ENCODE peak calls at places on chromosomes 5 and 9, in six cellular contexts. H, D, U, N, I and B are unnamed samples.

GRCh38 chr5:39314591-39314990 is 49.7 kb downstream of the C9 start:
- DNase-seq in H (no peak), D (no peak), U (no peak), N (no peak), I (no peak), B (no peak)

GRCh38 chr9:36789886-36790285 is 217.2 kb downstream of the MELK start:
- DNase-seq in H (no peak), D (no peak), U (no peak), N (no peak), I (no peak), B (no peak)

GRCh38 chr5:176561259-176561658 is 12.1 kb downstream of the CDHR2 start:
- DNase-seq in H (no peak), D (no peak), U (no peak), N (no peak), I (no peak), B (no peak)

GRCh38 chr5:74233571-74233970 is 407.0 kb downstream of the ENC1 start:
- DNase-seq in H (peak; percentile 56), D (peak; percentile 89), U (no peak), N (no peak), I (no peak), B (peak; percentile 75)

GRCh38 chr5:150406120-150407096 is 6.3 kb downstream of the CD74 start:
- DNase-seq in H (no peak), D (no peak), U (no peak), N (no peak), I (no peak), B (no peak)

GRCh38 chr9:136975624-136976023 is 1.7 kb upstream of the PTGDS start:
- DNase-seq in H (no peak), D (no peak), U (no peak), N (no peak), I (no peak), B (no peak)

GRCh38 chr5:173823721-173824567 is 64.2 kb upstream of the CPEB4 start:
- DNase-seq in H (peak; percentile 92), D (peak; percentile 98), U (peak; percentile 86), N (peak; percentile 69), I (no peak), B (peak; percentile 81)

GRCh38 chr5:94425396-94425795 is 193.0 kb downstream of the KIAA0825 start:
- DNase-seq in H (no peak), D (no peak), U (no peak), N (no peak), I (no peak), B (no peak)

GRCh38 chr5:116947691-116948528 is 373.3 kb upstream of the SEMA6A start:
- DNase-seq in H (peak; percentile 10), D (no peak), U (peak; percentile 41), N (peak; percentile 11), I (peak; percentile 19), B (peak; percentile 14)

GRCh38 chr9:137402752-137403151 is 20.2 kb downstream of the EXD3 start:
- DNase-seq in H (no peak), D (no peak), U (no peak), N (no peak), I (no peak), B (no peak)

GRCh38 chr9:131714161-131714646 is 25.7 kb downstream of the RAPGEF1 start:
- DNase-seq in H (peak; percentile 77), D (no peak), U (peak; percentile 98), N (no peak), I (peak; percentile 45), B (peak; percentile 92)

GRCh38 chr5:167699434-167699833 is 592.0 kb upstream of the WWC1 start:
- DNase-seq in H (peak; percentile 100), D (peak; percentile 100), U (peak; percentile 96), N (peak; percentile 69), I (no peak), B (peak; percentile 98)

GRCh38 chr5:151123897-151124751 is 33.5 kb downstream of the ANXA6 start:
- DNase-seq in H (no peak), D (peak; percentile 51), U (no peak), N (peak; percentile 20), I (no peak), B (peak; percentile 46)

GRCh38 chr9:84711936-84712335 is 42.4 kb downstream of the NTRK2 start:
- DNase-seq in H (peak; percentile 70), D (peak; percentile 70), U (peak; percentile 79), N (no peak), I (peak; percentile 61), B (peak; percentile 14)

GRCh38 chr9:82865524-82865923 is 197.4 kb downstream of the RASEF start:
- DNase-seq in H (no peak), D (no peak), U (no peak), N (no peak), I (no peak), B (no peak)

GRCh38 chr9:105539452-105539851 is 18.5 kb upstream of the FKTN start:
- DNase-seq in H (no peak), D (no peak), U (no peak), N (no peak), I (no peak), B (peak; percentile 25)

GRCh38 chr5:10621837-10622236 is 58.0 kb downstream of the ANKRD33B start:
- DNase-seq in H (no peak), D (no peak), U (no peak), N (no peak), I (no peak), B (no peak)

GRCh38 chr5:143173139-143173889 is 230.2 kb downstream of the NR3C1 start:
- DNase-seq in H (no peak), D (no peak), U (no peak), N (no peak), I (no peak), B (no peak)

GRCh38 chr5:147782053-147783028 is at the start of gene JAKMIP2:
- DNase-seq in H (peak; percentile 23), D (no peak), U (peak; percentile 39), N (no peak), I (peak; percentile 68), B (peak; percentile 60)

DNA sequence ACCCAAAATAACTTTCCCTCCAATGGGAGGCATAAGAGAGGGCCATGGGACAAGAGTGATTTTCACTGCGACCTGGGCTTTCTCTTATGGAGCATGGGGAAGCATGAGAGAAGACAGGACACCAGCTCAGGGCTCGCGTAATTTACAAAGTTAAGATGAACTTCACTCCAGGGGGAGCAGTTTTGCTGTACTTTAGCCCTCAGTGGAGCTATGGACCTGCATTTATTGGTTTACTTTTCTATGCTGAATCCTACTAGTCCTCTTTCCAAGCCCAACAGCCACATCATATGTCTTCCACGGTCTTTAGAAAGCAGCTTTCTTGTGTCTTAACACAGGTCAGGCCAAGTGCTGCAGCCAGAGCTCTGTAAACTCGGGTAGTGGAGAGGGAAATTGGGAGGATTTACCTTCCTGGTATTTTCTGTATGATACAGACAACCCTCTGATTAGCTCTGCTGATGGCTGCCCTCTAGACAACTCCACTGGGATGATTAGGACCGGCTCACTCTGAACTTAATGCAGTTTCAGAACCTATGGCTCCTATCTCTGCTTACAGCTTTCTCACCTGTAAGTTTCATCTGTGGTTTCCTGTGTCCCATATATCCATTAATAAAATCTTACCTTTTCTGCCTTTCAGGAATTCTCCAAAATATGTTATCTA is 581.0 kb upstream of the RORB start:
- DNase-seq in H (no peak), D (no peak), U (peak; percentile 2), N (no peak), I (no peak), B (peak; percentile 30)
- TF ChIP-seq CTCF in H (peak; percentile 34), D (no peak), U (no peak), N (no peak), I (no peak), B (peak; percentile 36)

GRCh38 chr9:127927457-127928231 is 2.9 kb downstream of the PIP5KL1 start:
- DNase-seq in H (no peak), D (no peak), U (peak; percentile 98), N (no peak), I (no peak), B (no peak)

GRCh38 chr9:127931092-127931881 is 710 bp upstream of the PIP5KL1 start:
- DNase-seq in H (no peak), D (no peak), U (peak; percentile 62), N (peak; percentile 77), I (no peak), B (peak; percentile 86)

GRCh38 chr9:127929044-127929979 is 1.3 kb downstream of the PIP5KL1 start:
- DNase-seq in H (no peak), D (no peak), U (no peak), N (no peak), I (no peak), B (no peak)

GRCh38 chr9:127928232-127929043 is 2.1 kb downstream of the PIP5KL1 start:
- DNase-seq in H (no peak), D (no peak), U (no peak), N (no peak), I (no peak), B (no peak)

DNA sequence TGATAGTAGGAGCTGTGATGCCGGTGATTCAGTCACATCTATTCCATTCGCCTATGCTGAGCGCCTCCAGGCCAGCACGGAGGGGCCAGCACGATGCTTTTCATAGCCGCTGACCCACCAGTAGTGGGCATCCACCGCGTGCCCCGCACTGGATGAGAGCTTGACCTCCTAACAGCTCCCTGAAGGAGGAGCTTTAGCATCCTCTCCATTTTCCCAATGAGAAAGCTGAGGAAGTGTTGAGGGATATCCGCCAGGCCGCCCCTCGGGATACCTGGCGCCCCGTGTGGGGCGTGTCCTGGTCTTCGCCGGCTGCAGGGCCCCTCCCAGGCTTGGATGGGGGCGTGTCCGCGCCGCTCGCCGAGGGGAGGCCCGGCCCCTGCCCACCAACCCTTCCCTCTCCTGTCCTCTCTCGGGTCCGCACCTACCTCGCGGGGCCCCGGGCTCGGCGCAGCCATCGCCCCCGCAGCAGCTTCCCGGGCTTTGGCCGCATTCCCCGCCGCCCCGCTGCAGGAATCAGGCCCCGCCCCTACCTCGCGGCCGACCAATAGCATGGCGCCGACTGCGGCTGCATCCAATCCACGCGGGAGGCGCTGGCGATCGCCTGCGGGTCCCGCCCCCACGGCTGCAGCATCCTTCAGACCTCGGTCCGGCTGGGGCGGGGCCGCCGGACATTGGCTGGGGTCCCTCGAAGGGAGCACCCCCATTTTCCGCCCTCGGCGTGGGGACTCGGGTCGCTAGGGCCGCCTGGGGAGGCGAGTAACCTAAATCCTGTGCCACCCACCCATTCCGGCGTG is at the start of gene PIP5KL1:
- DNase-seq in H (no peak), D (peak; percentile 68), U (peak; percentile 99), N (peak; percentile 95), I (peak; percentile 70), B (peak; percentile 80)
- TF ChIP-seq CTCF in H (peak; percentile 31), D (no peak), U (no peak), N (peak; percentile 10), I (no peak), B (peak; percentile 13)

GRCh38 chr5:133347039-133347438 is 265.3 kb downstream of the FSTL4 start:
- DNase-seq in H (no peak), D (no peak), U (no peak), N (peak; percentile 33), I (no peak), B (no peak)
- TF ChIP-seq CTCF in H (peak; percentile 12), D (no peak), U (no peak), N (no peak), I (no peak), B (no peak)

DNA sequence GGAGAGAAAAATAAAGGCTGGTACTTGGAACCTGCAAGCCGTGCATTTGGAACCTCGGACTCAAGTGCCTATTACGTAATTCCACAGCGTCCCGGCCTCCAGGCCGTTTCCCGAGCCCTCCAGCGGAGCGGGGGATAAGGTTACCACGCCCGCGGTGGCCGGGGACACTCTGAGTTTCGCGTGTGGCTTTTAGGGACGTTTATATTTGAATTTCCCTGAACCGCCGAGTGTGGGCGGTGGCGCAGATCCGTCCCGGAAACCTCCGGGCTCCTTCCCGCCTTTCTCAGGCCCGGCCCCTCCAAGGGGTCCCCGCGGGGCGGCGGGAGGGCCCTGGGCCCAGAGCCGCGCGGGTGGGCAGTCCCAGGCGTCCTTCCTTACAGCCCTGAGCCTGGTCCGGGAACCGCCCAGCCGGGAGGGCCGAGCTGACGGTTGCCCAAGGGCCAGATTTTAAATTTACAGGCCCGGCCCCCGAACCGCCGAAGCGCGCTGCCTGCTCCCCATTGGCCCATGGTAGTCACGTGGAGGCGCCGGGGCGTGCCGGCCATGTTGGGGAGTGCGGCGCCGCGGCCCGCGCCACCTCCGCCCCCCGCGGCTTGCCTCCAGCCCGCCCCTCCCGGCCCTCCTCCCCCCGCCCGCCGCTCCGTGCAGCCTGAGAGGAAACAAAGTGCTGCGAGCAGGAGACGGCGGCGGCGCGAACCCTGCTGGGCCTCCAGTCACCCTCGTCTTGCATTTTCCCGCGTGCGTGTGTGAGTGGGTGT is at the start of gene LMNB1:
- DNase-seq in H (peak; percentile 67), D (peak; percentile 88), U (peak; percentile 97), N (peak; percentile 81), I (peak; percentile 88), B (peak; percentile 94)
- TF ChIP-seq CTCF in H (no peak), D (no peak), U (no peak), N (no peak), I (peak; percentile 26), B (no peak)